ENCODE peak calls at places on chromosomes 5 and 9, in seven cellular contexts. Q, G, B, X, W, F and C are unnamed samples.
A peak's percentile ranks its signal among the peaks of the same experiment; 100 is the strongest.

GRCh38 chr5:1765141-1765879 is 34.3 kb downstream of the MRPL36 start:
- DNase-seq in X (no peak), Q (no peak), F (peak; percentile 13), W (peak; percentile 6), B (no peak), G (no peak), C (no peak)

GRCh38 chr9:3794005-3794404 is 268.2 kb upstream of the RFX3 start:
- DNase-seq in Q (no peak), F (peak; percentile 15), W (peak; percentile 12), X (peak; percentile 72), B (no peak), G (no peak), C (no peak)

GRCh38 chr5:55578771-55579170 is 44.0 kb upstream of the PLPP1 start:
- DNase-seq in G (peak; percentile 25), X (peak; percentile 78), W (no peak), B (no peak), Q (no peak), F (peak; percentile 48), C (no peak)

GRCh38 chr5:124604419-124604818 is 142.0 kb downstream of the ZNF608 start:
- DNase-seq in F (no peak), Q (no peak), W (no peak), X (no peak), B (no peak), G (no peak), C (no peak)

GRCh38 chr9:132744881-132745761 is 74.9 kb downstream of the GTF3C4 start:
- DNase-seq in B (no peak), X (no peak), W (no peak), G (no peak), F (no peak), Q (no peak), C (no peak)

GRCh38 chr5:135246923-135247795 is 151.9 kb downstream of the MACROH2A1 start:
- DNase-seq in X (peak; percentile 98), F (peak; percentile 98), Q (peak; percentile 76), W (peak; percentile 86), B (no peak), G (peak; percentile 88), C (peak; percentile 98)

GRCh38 chr5:178074266-178074952 is 38.9 kb upstream of the N4BP3 start:
- DNase-seq in G (no peak), X (peak; percentile 50), B (no peak), W (peak; percentile 28), F (no peak), Q (no peak), C (no peak)

GRCh38 chr9:137519553-137519952 is 30.6 kb downstream of the PNPLA7 start:
- DNase-seq in F (no peak), Q (no peak), W (no peak), B (peak; percentile 37), G (no peak), X (no peak), C (no peak)

GRCh38 chr5:127870914-127871313 is 167.7 kb downstream of the CCDC192 start:
- DNase-seq in Q (no peak), X (peak; percentile 52), B (peak; percentile 64), F (no peak), W (no peak), G (no peak), C (peak; percentile 53)

GRCh38 chr5:172370648-172371248 is 83.6 kb downstream of the SH3PXD2B start:
- DNase-seq in B (no peak), X (peak; percentile 39), G (peak; percentile 69), F (peak; percentile 71), W (no peak), Q (peak; percentile 33), C (peak; percentile 64)

GRCh38 chr9:94666364-94667099 is 27.2 kb upstream of the FBP1 start:
- DNase-seq in B (no peak), G (no peak), W (no peak), Q (no peak), X (no peak), F (no peak), C (no peak)

GRCh38 chr5:41336471-41336870 is 123.1 kb upstream of the C6 start:
- DNase-seq in B (no peak), F (no peak), W (no peak), X (no peak), Q (no peak), G (no peak), C (no peak)

GRCh38 chr9:13554626-13555025 is 275.1 kb upstream of the MPDZ start:
- DNase-seq in B (no peak), W (no peak), G (no peak), Q (no peak), X (no peak), F (no peak), C (no peak)

GRCh38 chr9:35555246-35555701 is 49.8 kb upstream of the TESK1 start:
- DNase-seq in W (no peak), X (no peak), G (no peak), F (no peak), Q (no peak), B (no peak), C (no peak)

GRCh38 chr5:144328980-144329379 is 158.3 kb downstream of the KCTD16 start:
- DNase-seq in X (no peak), F (no peak), G (no peak), B (no peak), Q (no peak), W (no peak), C (no peak)

GRCh38 chr5:116942622-116943021 is 368.0 kb upstream of the SEMA6A start:
- DNase-seq in G (no peak), Q (no peak), X (peak; percentile 6), F (no peak), W (no peak), B (no peak), C (peak; percentile 4)

GRCh38 chr9:120937596-120937995 is 11.0 kb upstream of the TRAF1 start:
- DNase-seq in W (no peak), Q (no peak), X (peak; percentile 86), G (no peak), B (no peak), F (peak; percentile 87), C (no peak)

GRCh38 chr5:9545301-9545958 is 445 bp downstream of the SEMA5A start:
- DNase-seq in Q (no peak), F (no peak), X (peak; percentile 6), G (no peak), W (no peak), B (peak; percentile 68), C (no peak)

GRCh38 chr5:135139397-135140134 is 105.5 kb upstream of the PITX1 start:
- DNase-seq in F (peak; percentile 96), X (peak; percentile 88), W (peak; percentile 9), G (peak; percentile 59), Q (peak; percentile 92), B (no peak), C (peak; percentile 99)

GRCh38 chr9:120538339-120538738 is 41.6 kb downstream of the CDK5RAP2 start:
- DNase-seq in G (peak; percentile 25), B (no peak), W (no peak), X (no peak), Q (no peak), F (peak; percentile 13), C (peak; percentile 33)

GRCh38 chr9:89538874-89539273 is 41.0 kb upstream of the SEMA4D start:
- DNase-seq in G (no peak), X (no peak), W (no peak), F (no peak), Q (no peak), B (no peak), C (no peak)

GRCh38 chr5:15522141-15522540 is 22.2 kb downstream of the FBXL7 start:
- DNase-seq in Q (no peak), F (no peak), B (no peak), G (peak; percentile 7), W (no peak), X (no peak), C (no peak)

GRCh38 chr9:98775831-98776441 is 20.4 kb downstream of the ANKS6 start:
- DNase-seq in F (peak; percentile 79), G (peak; percentile 62), Q (peak; percentile 52), W (peak; percentile 65), B (no peak), X (peak; percentile 62), C (peak; percentile 70)

DNA sequence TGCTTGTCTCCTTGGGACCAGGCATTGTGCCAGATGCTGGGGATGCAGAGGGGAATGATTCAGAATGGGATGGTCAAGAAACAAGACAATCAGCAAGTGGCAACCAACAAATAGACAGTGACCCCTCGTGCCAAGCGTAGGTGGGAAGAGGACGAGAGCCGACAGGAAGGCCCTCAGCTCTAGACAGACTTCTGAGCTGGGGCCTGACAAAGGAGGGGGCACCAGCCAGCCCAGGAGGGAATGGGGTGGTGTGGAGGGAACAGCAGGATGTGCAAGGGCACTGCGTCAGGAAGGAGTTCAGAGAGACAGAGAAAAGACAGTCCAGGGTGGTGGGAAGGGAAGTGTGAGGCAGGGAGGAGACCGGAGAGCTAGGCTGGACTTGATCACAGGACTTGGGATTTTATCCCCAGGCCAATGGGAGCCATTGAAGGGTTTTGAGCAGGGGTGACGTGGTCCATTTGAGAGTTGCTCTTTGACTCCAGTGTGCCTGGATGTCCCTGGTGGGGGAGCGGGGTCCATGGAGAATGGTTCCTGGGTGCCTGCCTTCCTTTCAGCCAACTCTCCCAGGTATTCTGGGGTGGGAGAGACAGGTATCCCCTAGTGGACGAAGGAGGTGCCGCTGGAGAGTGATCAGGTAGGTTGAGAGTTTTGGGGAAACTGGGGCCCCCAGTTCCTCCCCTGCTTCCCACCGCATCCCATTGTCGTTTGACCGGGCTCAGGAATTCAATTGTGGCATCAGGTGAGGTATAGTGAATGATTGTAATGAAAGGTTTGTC is 79.3 kb upstream of the ZNF618 start:
- DNase-seq in G (no peak), W (no peak), Q (no peak), X (no peak), B (no peak), F (no peak), C (no peak)
- TF ChIP-seq CTCF in G (peak; percentile 16), W (no peak), Q (no peak), X (no peak), B (no peak), F (no peak), C (no peak)

GRCh38 chr9:128895556-128895955 is 13.6 kb downstream of the LRRC8A start:
- DNase-seq in F (no peak), X (no peak), W (peak; percentile 32), Q (no peak), B (no peak), G (no peak), C (no peak)
- TF ChIP-seq CTCF in F (no peak), X (no peak), W (peak; percentile 10), Q (no peak), B (no peak), G (no peak), C (no peak)

DNA sequence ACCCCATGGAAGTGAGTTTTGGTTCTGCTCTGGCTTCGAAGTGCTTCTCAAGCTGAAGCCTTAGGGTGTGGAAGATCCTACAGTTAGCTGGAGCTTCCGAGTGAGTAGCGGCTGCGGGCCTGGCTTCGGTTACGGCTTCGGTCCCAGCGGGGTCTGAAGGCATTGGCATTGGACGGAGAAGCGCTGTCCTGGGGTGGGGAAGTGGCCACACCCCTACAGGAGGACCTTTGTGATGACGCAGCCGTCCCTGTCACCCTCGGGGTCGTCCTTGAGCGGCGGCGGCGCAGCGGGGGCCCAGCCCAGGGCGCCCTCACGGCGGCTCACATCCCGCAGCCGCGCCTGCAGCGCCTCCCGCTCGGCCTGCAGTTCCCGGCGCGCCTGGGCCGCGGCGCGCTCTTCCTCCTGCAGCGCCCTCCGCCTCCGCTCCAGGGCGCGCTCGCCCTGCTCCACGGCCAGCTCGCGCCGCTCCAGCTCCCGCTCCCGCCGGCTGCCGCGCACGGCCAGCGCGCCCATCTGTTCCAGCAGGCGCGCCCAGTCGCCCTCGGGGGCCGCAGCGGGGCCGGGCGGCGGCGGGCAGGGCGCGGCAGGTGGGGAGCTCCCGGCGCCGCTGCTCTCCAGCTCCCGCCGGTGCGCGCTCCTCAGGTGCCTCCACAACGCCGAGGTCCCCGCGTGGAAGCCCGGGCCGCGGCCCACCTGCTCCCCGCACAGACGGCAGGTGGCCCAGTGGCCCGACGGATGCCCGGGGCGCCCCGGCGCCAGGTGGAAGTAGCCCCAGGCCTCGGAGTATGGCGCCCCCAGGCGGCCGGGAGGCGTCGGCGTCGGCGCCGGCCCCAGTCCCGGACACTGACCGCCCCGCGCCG is 9.9 kb downstream of the ZBED3 start:
- DNase-seq in B (peak; percentile 74), Q (peak; percentile 11), G (peak; percentile 21), F (peak; percentile 58), X (peak; percentile 72), W (no peak), C (peak; percentile 13)
- TF ChIP-seq CTCF in B (peak; percentile 14), Q (peak; percentile 46), G (peak; percentile 62), F (peak; percentile 53), X (peak; percentile 23), W (peak; percentile 50), C (peak; percentile 21)

GRCh38 chr5:77518304-77518703 is 26.2 kb upstream of the WDR41 start:
- DNase-seq in F (peak; percentile 2), B (no peak), G (no peak), X (peak; percentile 6), Q (no peak), W (peak; percentile 6), C (peak; percentile 42)
- TF ChIP-seq CTCF in F (peak; percentile 15), B (no peak), G (peak; percentile 9), X (no peak), Q (peak; percentile 22), W (peak; percentile 3), C (peak; percentile 25)